ENCODE peak calls at places on chromosomes 5 and 9, in seven cellular contexts. B is trophoblast cell, L is neuronal stem cell, D is IMR-90, J is H9, S is mesenchymal stem cell, F is H1. T is an unnamed sample.

GRCh38 chr5:110880413-110880812 is 141.6 kb downstream of the SLC25A46 start:
- DNase-seq in L (no peak), D (peak; percentile 92), B (no peak), F (no peak), S (peak; percentile 77), J (no peak), T (no peak)

GRCh38 chr9:126223798-126224531 is 102.7 kb upstream of the MVB12B start:
- DNase-seq in F (no peak), S (no peak), D (no peak), B (no peak), L (no peak), J (peak; percentile 10), T (no peak)

GRCh38 chr5:14458414-14458813 is 123.2 kb upstream of the OTULINL start:
- DNase-seq in S (no peak), D (no peak), J (no peak), L (no peak), F (no peak), B (no peak), T (no peak)

GRCh38 chr5:5885782-5886181 is 463.3 kb downstream of the ICE1 start:
- DNase-seq in J (no peak), L (no peak), D (no peak), B (no peak), S (no peak), F (no peak), T (no peak)

GRCh38 chr9:113632776-113633590 is 169.5 kb downstream of the RGS3 start:
- DNase-seq in F (no peak), J (no peak), L (no peak), B (no peak), S (peak; percentile 77), D (peak; percentile 78), T (no peak)

GRCh38 chr5:91119265-91119664 is 263.9 kb downstream of the ARRDC3 start:
- DNase-seq in F (no peak), S (no peak), D (no peak), L (no peak), J (no peak), B (peak; percentile 92), T (no peak)

GRCh38 chr5:51566940-51567339 is 183.7 kb downstream of the ISL1 start:
- DNase-seq in D (no peak), S (no peak), F (no peak), J (no peak), B (no peak), L (no peak), T (no peak)

GRCh38 chr5:140591747-140592372 is 27.2 kb downstream of the SLC35A4 start:
- DNase-seq in D (peak; percentile 57), S (peak; percentile 70), F (no peak), J (no peak), L (no peak), B (no peak), T (no peak)

GRCh38 chr9:111649016-111649415 is 12.4 kb upstream of the GNG10 start:
- DNase-seq in D (no peak), L (no peak), B (no peak), F (no peak), J (no peak), S (no peak), T (no peak)

GRCh38 chr5:146878471-146879172 is at the start of gene PPP2R2B:
- DNase-seq in D (peak; percentile 1), F (no peak), L (peak; percentile 69), S (peak; percentile 51), B (peak; percentile 38), J (peak; percentile 86), T (peak; percentile 78)

GRCh38 chr9:121478816-121479676 is 20.6 kb downstream of the GGTA1 start:
- DNase-seq in J (no peak), B (no peak), L (no peak), D (no peak), S (peak; percentile 30), F (peak; percentile 56), T (peak; percentile 50)

GRCh38 chr9:94813379-94813778 is 86.9 kb downstream of the AOPEP start:
- DNase-seq in S (no peak), L (no peak), B (no peak), F (no peak), J (no peak), D (no peak), T (no peak)

GRCh38 chr5:45521067-45521466 is 175.1 kb downstream of the HCN1 start:
- DNase-seq in F (peak; percentile 78), J (peak; percentile 52), L (peak; percentile 59), B (no peak), S (peak; percentile 80), D (peak; percentile 1), T (peak; percentile 79)

GRCh38 chr5:20601678-20602100 is 613.7 kb upstream of the CDH18 start:
- DNase-seq in D (no peak), L (no peak), S (peak; percentile 7), J (peak; percentile 90), F (peak; percentile 54), B (no peak), T (peak; percentile 96)

GRCh38 chr9:124442360-124442759 is 7.9 kb upstream of the ADGRD2 start:
- DNase-seq in D (no peak), L (no peak), J (no peak), B (no peak), F (no peak), S (no peak), T (no peak)

GRCh38 chr5:28066856-28067255 is 1028.5 kb upstream of the CDH9 start:
- DNase-seq in J (peak; percentile 57), F (no peak), L (no peak), D (no peak), B (no peak), S (no peak), T (peak; percentile 18)

GRCh38 chr5:159802661-159803060 is 113.6 kb upstream of the ADRA1B start:
- DNase-seq in B (no peak), F (no peak), D (no peak), S (no peak), L (no peak), J (no peak), T (no peak)

GRCh38 chr5:78841767-78842166 is 143.3 kb downstream of the ARSB start:
- DNase-seq in L (no peak), J (no peak), S (no peak), F (no peak), B (peak; percentile 59), D (peak; percentile 32), T (no peak)

GRCh38 chr5:83034036-83034435 is 43.2 kb downstream of the TMEM167A start:
- DNase-seq in F (no peak), D (no peak), S (peak; percentile 18), L (no peak), B (no peak), J (no peak), T (no peak)

GRCh38 chr9:124285903-124286291 is 28.1 kb downstream of the NEK6 start:
- DNase-seq in J (no peak), S (peak; percentile 99), B (peak; percentile 67), D (peak; percentile 99), L (no peak), F (no peak), T (no peak)

GRCh38 chr5:66796306-66797292 is 200.4 kb downstream of the MAST4 start:
- DNase-seq in J (no peak), B (no peak), L (no peak), F (no peak), D (peak; percentile 3), S (peak; percentile 8), T (peak; percentile 14)

GRCh38 chr5:103562084-103562452 is 521 bp downstream of the NUDT12 start:
- DNase-seq in L (peak; percentile 4), S (no peak), F (no peak), B (no peak), J (no peak), D (no peak), T (no peak)

GRCh38 chr9:13395086-13395485 is 115.6 kb upstream of the MPDZ start:
- DNase-seq in S (no peak), F (no peak), J (no peak), L (no peak), D (no peak), B (no peak), T (no peak)

GRCh38 chr9:13397661-13398060 is 118.2 kb upstream of the MPDZ start:
- DNase-seq in J (no peak), D (no peak), F (no peak), S (no peak), L (no peak), B (no peak), T (no peak)

GRCh38 chr9:13397220-13397619 is 117.7 kb upstream of the MPDZ start:
- DNase-seq in F (no peak), L (no peak), D (no peak), B (no peak), J (no peak), S (no peak), T (no peak)

DNA sequence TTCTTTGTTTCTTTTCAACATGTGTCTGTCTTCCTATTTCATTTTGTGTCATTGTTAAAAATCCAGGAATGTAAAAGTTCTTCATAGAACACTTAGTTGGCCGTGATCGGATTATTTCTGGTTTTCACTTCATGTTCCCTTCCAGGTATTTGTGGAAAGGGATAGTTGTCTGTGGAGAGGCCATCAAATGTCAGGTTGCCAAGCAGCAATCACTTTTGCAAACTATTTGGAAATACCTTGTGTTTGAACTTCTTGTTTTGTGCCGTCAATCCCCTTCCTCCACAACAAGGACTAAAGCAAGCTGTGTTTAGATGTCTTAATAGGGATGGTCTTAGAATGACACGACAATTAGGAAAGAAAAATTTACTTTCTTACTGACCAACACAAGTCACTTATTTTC is 116.9 kb upstream of the MPDZ start:
- DNase-seq in D (no peak), L (no peak), F (no peak), B (no peak), S (no peak), J (no peak), T (no peak)
- H2AK5ac ChIP-seq in D (no peak overlapping the region), L (no peak overlapping the region), F (no peak overlapping the region), B (no peak overlapping the region), S (no peak overlapping the region), J (no peak overlapping the region), T (no peak overlapping the region)

GRCh38 chr9:97747201-97747965 is 50.2 kb upstream of the XPA start:
- DNase-seq in L (peak; percentile 73), D (no peak), S (no peak), B (peak; percentile 35), F (no peak), J (no peak), T (peak; percentile 44)
- H2AK5ac ChIP-seq in L (no peak overlapping the region), D (no peak overlapping the region), S (no peak overlapping the region), B (no peak overlapping the region), F (no peak overlapping the region), J (no peak overlapping the region), T (no peak overlapping the region)

GRCh38 chr5:133957591-133957990 is 10.8 kb downstream of the C5orf15 start:
- DNase-seq in J (no peak), B (no peak), F (no peak), D (no peak), L (no peak), S (no peak), T (no peak)
- H2AK5ac ChIP-seq in J (no peak overlapping the region), B (no peak overlapping the region), F (no peak overlapping the region), D (no peak overlapping the region), L (no peak overlapping the region), S (no peak overlapping the region), T (no peak overlapping the region)

GRCh38 chr9:8855046-8855445 is 1055.5 kb upstream of the DMAC1 start:
- DNase-seq in J (no peak), B (no peak), F (no peak), L (no peak), S (peak; percentile 24), D (no peak), T (peak; percentile 41)

GRCh38 chr9:8845376-8845775 is 1045.8 kb upstream of the DMAC1 start:
- DNase-seq in J (no peak), F (no peak), B (no peak), L (no peak), D (no peak), S (no peak), T (no peak)

GRCh38 chr9:8852301-8852864 is 1052.8 kb upstream of the DMAC1 start:
- DNase-seq in L (no peak), F (no peak), D (no peak), B (no peak), S (no peak), J (no peak), T (no peak)

GRCh38 chr9:8845808-8846207 is 1046.2 kb upstream of the DMAC1 start:
- DNase-seq in L (no peak), B (no peak), S (no peak), F (no peak), J (no peak), D (no peak), T (no peak)

GRCh38 chr9:8850916-8851315 is 1051.3 kb upstream of the DMAC1 start:
- DNase-seq in S (no peak), B (no peak), J (no peak), L (no peak), F (no peak), D (no peak), T (no peak)
- H2AK5ac ChIP-seq in S (no peak overlapping the region), B (no peak overlapping the region), J (no peak overlapping the region), L (no peak overlapping the region), F (no peak overlapping the region), D (no peak overlapping the region), T (no peak overlapping the region)

T was measured in mesendoderm.